ENCODE peak calls at places on chromosomes 7 and 10, in seven cellular contexts. F, P, T, E, B, D and U are unnamed samples.

GRCh38 chr10:61640876-61641275 is 21.9 kb upstream of the CABCOCO1 start:
- DNase-seq in B (no peak), F (no peak), E (no peak), D (no peak), P (no peak), T (no peak), U (no peak)

GRCh38 chr10:110487411-110488123 is 10.1 kb upstream of the DUSP5 start:
- DNase-seq in B (no peak), F (no peak), T (no peak), E (no peak), P (no peak), D (no peak), U (no peak)

GRCh38 chr7:108311446-108312168 is 144.6 kb downstream of the NRCAM start:
- DNase-seq in P (no peak), D (no peak), B (no peak), F (no peak), E (no peak), T (no peak), U (no peak)

GRCh38 chr7:99461221-99461620 is 4.7 kb downstream of the ATP5MF start:
- DNase-seq in B (no peak), T (no peak), D (no peak), F (no peak), P (no peak), E (no peak), U (no peak)

GRCh38 chr10:62851449-62851848 is 35.3 kb upstream of the EGR2 start:
- DNase-seq in T (no peak), P (no peak), F (no peak), B (no peak), E (no peak), D (peak; percentile 7), U (no peak)

GRCh38 chr7:74356589-74357315 is 67.5 kb downstream of the CLIP2 start:
- DNase-seq in T (no peak), P (no peak), E (no peak), B (no peak), F (no peak), D (no peak), U (no peak)

GRCh38 chr10:26438534-26439269 is 561 bp downstream of the APBB1IP start:
- DNase-seq in P (peak; percentile 75), B (no peak), T (peak; percentile 78), F (peak; percentile 75), D (peak; percentile 33), E (peak; percentile 53), U (no peak)

GRCh38 chr7:87735360-87735759 is 107.2 kb downstream of the RUNDC3B start:
- DNase-seq in D (no peak), B (no peak), E (no peak), T (no peak), P (no peak), F (no peak), U (no peak)

GRCh38 chr7:30020535-30020934 is 6.0 kb downstream of the FKBP14 start:
- DNase-seq in B (no peak), D (peak; percentile 7), T (no peak), P (no peak), E (no peak), F (no peak), U (no peak)

GRCh38 chr10:101064415-101065030 is 2.7 kb downstream of the KAZALD1 start:
- DNase-seq in P (no peak), E (no peak), D (no peak), T (no peak), F (no peak), B (no peak), U (no peak)

GRCh38 chr7:129536323-129536722 is 34.0 kb downstream of the SMKR1 start:
- DNase-seq in T (no peak), P (no peak), B (no peak), D (no peak), E (no peak), F (no peak), U (no peak)

GRCh38 chr10:132705173-132705572 is 80.8 kb downstream of the NKX6-2 start:
- DNase-seq in P (no peak), F (no peak), D (no peak), T (peak; percentile 32), B (no peak), E (no peak), U (no peak)

GRCh38 chr7:82444220-82445049 is 858 bp upstream of the CACNA2D1 start:
- DNase-seq in F (no peak), B (no peak), E (no peak), P (no peak), T (no peak), D (peak; percentile 90), U (no peak)

GRCh38 chr10:55002420-55002819 is 201.4 kb upstream of the PCDH15 start:
- DNase-seq in B (no peak), D (no peak), T (no peak), P (no peak), E (no peak), F (no peak), U (no peak)

GRCh38 chr7:47475880-47476227 is 106.1 kb downstream of the TNS3 start:
- DNase-seq in T (no peak), E (no peak), D (no peak), F (no peak), B (no peak), P (no peak), U (no peak)

DNA sequence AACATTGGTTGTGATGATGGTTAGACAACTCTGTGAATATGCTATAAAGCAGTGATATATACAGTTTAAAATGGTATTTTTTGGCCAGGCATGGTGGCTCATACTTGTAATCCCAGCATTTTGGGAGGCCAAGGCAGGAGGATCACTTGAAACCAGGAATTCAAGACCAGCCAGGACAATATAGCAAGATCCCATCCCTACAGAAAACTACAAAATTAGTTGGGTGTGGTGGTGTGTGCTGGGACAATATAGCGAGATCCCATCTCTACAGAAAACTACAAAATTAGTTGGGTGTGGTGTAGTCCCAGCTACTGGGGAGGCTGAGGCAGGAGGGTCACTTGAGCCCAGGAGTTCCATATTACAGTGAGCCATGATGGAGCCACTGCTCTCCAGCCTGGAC is 27.5 kb upstream of the MSMB start:
- DNase-seq in E (no peak), F (no peak), B (no peak), T (no peak), P (peak; percentile 11), D (no peak), U (no peak)
- H3K27ac ChIP-seq in E (no peak overlapping the region), F (no peak overlapping the region), B (no peak overlapping the region), T (no peak overlapping the region), P (no peak overlapping the region), D (no peak overlapping the region), U (no peak overlapping the region)

GRCh38 chr7:105277341-105277740 is 111.4 kb downstream of the SRPK2 start:
- DNase-seq in B (no peak), D (no peak), T (no peak), F (no peak), E (no peak), P (no peak), U (no peak)
- H3K27ac ChIP-seq in B (no peak overlapping the region), D (no peak overlapping the region), T (no peak overlapping the region), F (no peak overlapping the region), E (no peak overlapping the region), P (no peak overlapping the region), U (no peak overlapping the region)

DNA sequence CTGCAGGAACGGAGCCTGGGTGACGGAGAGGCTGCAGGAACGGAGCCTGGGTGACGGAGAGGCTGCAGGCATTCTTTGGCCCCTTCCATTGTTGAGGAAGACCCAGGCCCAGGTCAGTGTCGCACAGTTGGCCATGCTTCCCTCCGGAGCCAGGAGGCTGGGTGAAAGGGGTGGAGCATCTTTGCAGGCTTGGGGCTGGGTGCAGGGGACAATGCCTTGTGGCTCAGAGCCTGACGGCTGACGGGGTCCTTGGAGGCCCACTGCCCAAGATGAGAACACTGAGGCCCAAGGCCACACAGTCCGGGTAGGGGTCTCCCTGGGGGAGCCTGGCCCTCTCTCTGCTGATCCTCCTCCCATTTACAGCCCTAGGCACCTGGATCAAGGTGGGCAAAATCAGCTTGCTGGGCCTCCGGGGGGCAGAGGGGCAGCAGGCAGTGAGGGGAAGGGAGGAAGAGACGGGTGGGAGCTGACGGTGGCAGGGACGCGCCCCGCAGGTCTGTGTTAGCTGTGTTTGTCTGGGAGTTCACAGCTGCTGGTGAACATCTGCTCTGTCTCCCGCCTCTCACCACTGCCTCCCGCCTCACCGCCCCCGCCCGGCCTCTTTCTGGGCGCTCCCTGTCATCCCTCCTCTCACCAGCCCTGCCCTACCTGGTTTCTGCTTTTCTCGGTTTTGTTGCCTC is 30.6 kb upstream of the PCBD1 start:
- DNase-seq in E (peak; percentile 4), D (peak; percentile 8), T (peak; percentile 56), F (no peak), P (no peak), B (no peak), U (no peak)
- H3K27ac ChIP-seq in E (no peak overlapping the region), D (no peak overlapping the region), T (no peak overlapping the region), F (no peak overlapping the region), P (no peak overlapping the region), B (no peak overlapping the region), U (no peak overlapping the region)

DNA sequence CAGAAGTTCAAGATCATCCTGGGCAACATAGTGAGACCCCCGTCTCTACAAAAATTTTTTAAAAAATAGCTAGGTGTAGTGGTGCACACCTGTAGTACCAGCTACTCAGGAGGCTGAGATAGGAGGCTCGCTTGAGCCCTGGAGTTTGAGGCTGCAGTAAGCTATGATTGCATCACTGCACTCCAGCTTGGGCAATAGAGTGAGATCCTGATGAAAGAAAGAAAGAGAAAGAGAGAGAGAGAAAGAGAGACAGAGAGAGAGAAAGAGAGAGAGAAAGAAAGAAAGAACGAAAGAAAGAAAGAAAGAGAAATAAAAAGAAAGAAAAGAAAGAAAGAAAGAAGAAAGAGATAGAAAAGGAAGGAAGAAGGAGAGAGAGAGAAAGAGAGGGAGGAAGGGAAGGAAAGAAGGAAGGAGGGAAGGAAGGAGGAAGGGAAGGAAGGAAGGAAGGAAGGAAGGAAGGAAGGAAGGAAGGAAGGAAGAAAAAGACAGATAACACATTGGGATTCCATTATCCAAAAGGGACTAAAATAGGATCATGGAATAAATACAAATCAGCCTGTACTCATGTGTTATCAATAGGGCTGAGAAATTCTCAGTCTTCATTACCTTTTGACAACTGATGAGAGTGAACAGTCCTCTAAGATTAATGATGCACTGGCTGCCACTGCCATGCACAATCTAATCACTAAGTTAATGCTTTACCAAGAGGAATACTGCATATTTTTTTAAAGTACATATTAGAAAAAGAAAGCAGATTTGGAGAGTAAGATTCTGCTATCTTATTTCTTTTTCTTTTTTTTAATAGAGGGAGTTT is 35.4 kb upstream of the WAC start:
- DNase-seq in D (peak; percentile 8), E (no peak), B (no peak), P (no peak), F (no peak), T (no peak), U (no peak)
- H3K27ac ChIP-seq in D (no peak overlapping the region), E (no peak overlapping the region), B (no peak overlapping the region), P (no peak overlapping the region), F (no peak overlapping the region), T (no peak overlapping the region), U (no peak overlapping the region)